ENCODE peak calls at places on chromosome 1, in ten cellular contexts. U, J, Q, N, Z, R, I, G, F and X are unnamed samples.

GRCh38 chr1:184747089-184747955 is 7.3 kb downstream of the EDEM3 start:
- DNase-seq in F (no peak), U (no peak), I (no peak), G (no peak), Z (no peak), R (no peak), N (no peak), Q (no peak), J (peak), X (no peak)

GRCh38 chr1:112549590-112549989 is 40.8 kb downstream of the WNT2B start:
- DNase-seq in N (no peak), Z (no peak), U (no peak), F (no peak), J (no peak), I (no peak), G (no peak), Q (no peak), R (no peak), X (no peak)

GRCh38 chr1:115833806-115834205 is 7.1 kb downstream of the NHLH2 start:
- DNase-seq in Z (no peak), N (no peak), Q (no peak), I (no peak), R (no peak), F (no peak), U (no peak), G (no peak), J (no peak), X (no peak)

GRCh38 chr1:29949676-29950075 is 713.4 kb downstream of the PTPRU start:
- DNase-seq in I (no peak), N (no peak), R (no peak), F (no peak), G (no peak), J (no peak), U (no peak), Q (no peak), Z (no peak), X (no peak)

GRCh38 chr1:9250586-9251381 is 16.2 kb downstream of the H6PD start:
- DNase-seq in Q (peak), U (no peak), J (no peak), F (no peak), R (no peak), Z (peak), N (no peak), I (no peak), G (no peak), X (no peak)

GRCh38 chr1:15062479-15063099 is 91.0 kb upstream of the TMEM51 start:
- DNase-seq in J (peak), I (no peak), U (no peak), G (no peak), Z (no peak), N (no peak), R (no peak), Q (no peak), F (no peak), X (peak)

GRCh38 chr1:78491311-78492071 is 717 bp downstream of the PTGFR start:
- DNase-seq in F (no peak), Q (peak), J (no peak), R (no peak), N (peak), U (no peak), I (no peak), G (no peak), Z (peak), X (no peak)

GRCh38 chr1:19872190-19872589 is 10.0 kb upstream of the OTUD3 start:
- DNase-seq in N (no peak), U (no peak), R (peak), F (no peak), Q (peak), Z (no peak), I (no peak), J (no peak), G (peak), X (no peak)

GRCh38 chr1:20143318-20143717 is 4.2 kb downstream of the PLA2G2F start:
- DNase-seq in I (no peak), F (no peak), J (no peak), U (no peak), G (no peak), R (no peak), N (peak), Z (no peak), Q (no peak), X (no peak)

GRCh38 chr1:235416662-235417049 is 49.4 kb downstream of the TBCE start:
- DNase-seq in N (no peak), J (no peak), R (no peak), I (no peak), U (no peak), G (no peak), Z (peak), Q (no peak), F (no peak), X (no peak)

GRCh38 chr1:119204169-119204568 is 63.7 kb upstream of the WARS2 start:
- DNase-seq in J (no peak), R (no peak), G (no peak), Z (no peak), F (no peak), U (no peak), Q (no peak), I (no peak), N (no peak), X (no peak)

GRCh38 chr1:110214454-110215404 is 4.6 kb downstream of the KCNC4 start:
- DNase-seq in U (no peak), I (no peak), F (no peak), G (no peak), Z (peak), R (peak), Q (peak), J (no peak), N (no peak), X (no peak)

GRCh38 chr1:50123071-50123470 is 14.4 kb downstream of the ELAVL4 start:
- DNase-seq in Q (no peak), G (no peak), U (no peak), R (no peak), Z (no peak), F (no peak), N (no peak), I (no peak), J (no peak), X (no peak)

GRCh38 chr1:245225267-245225666 is 70.5 kb downstream of the KIF26B start:
- DNase-seq in Q (no peak), Z (peak), I (no peak), J (no peak), F (no peak), U (no peak), N (no peak), R (no peak), G (no peak), X (no peak)

GRCh38 chr1:235758931-235759330 is 107.8 kb downstream of the LYST start:
- DNase-seq in N (no peak), F (no peak), Q (peak), G (no peak), Z (no peak), J (no peak), U (no peak), R (no peak), I (no peak), X (no peak)

GRCh38 chr1:175150596-175151319 is 41.8 kb downstream of the KIAA0040 start:
- DNase-seq in F (no peak), U (no peak), Q (peak), G (no peak), J (no peak), N (no peak), R (no peak), I (no peak), Z (no peak), X (no peak)

GRCh38 chr1:84732520-84732919 is 42.3 kb upstream of the SSX2IP start:
- DNase-seq in R (no peak), N (no peak), I (no peak), U (no peak), Q (no peak), G (no peak), J (no peak), F (no peak), Z (no peak), X (no peak)

GRCh38 chr1:171438441-171438840 is 46.9 kb upstream of the PRRC2C start:
- DNase-seq in Z (peak), U (no peak), N (peak), J (no peak), F (no peak), G (no peak), I (peak), R (no peak), Q (peak), X (no peak)

GRCh38 chr1:9822490-9822889 is 1.3 kb downstream of the CLSTN1 start:
- DNase-seq in R (no peak), F (no peak), U (no peak), Q (no peak), G (no peak), N (no peak), Z (peak), J (no peak), I (no peak), X (no peak)

GRCh38 chr1:153538315-153538821 is 2.4 kb downstream of the S100A5 start:
- DNase-seq in G (no peak), I (no peak), Z (peak), J (no peak), R (no peak), Q (peak), F (no peak), U (no peak), N (no peak), X (peak)

GRCh38 chr1:153537376-153537730 is 1.6 kb upstream of the S100A6 start:
- DNase-seq in Q (no peak), Z (no peak), I (no peak), F (no peak), N (peak), U (no peak), J (no peak), R (no peak), G (no peak), X (no peak)

GRCh38 chr1:153534933-153535663 is 693 bp downstream of the S100A6 start:
- DNase-seq in N (peak), J (peak), R (peak), F (no peak), I (no peak), Z (no peak), G (peak), Q (peak), U (no peak), X (peak)

GRCh38 chr1:153535664-153536585 is at the start of gene S100A6:
- DNase-seq in F (no peak), G (peak), N (peak), U (no peak), I (peak), Z (peak), Q (peak), R (peak), J (peak), X (peak)

DNA sequence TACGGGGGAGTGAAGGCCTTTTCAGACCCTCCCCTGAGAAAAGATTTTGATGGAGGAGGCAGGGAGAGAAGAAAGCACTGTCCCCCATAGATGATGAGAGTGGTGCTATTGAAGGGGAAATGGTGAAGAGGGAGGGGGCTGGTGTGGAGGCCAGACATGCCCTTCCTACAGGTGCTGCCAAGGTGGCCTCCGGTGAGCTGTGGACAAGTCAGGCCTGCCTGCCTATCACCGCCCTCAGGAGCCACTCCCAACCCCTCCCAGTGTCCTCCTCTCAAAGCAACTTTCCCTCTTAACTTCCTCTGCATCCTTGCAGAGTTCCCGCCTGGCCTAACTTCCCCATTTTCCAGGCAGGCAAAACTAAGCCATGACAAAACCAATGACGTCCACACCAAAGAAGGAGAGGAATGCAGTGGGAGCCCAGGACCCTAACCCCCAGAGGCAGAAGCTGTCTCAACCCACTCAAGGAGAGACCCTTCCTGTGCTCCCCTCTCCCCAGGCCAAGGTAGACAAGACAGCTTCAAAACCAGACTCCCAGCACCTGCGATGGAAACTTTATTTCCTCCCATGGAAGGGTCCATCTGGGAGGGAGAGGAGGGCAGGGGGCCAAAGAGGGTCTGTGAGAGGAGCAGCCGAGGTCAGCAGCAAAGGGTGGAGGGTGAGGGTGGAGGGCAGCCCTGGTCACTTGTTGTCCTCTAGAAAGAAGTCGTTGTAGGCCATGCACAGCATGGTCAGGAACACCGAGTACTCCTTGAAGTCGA is 1.0 kb upstream of the S100A6 start:
- DNase-seq in I (no peak), N (peak), F (no peak), Z (no peak), U (no peak), G (no peak), Q (no peak), R (no peak), J (no peak), X (peak)
- TF ChIP-seq POLR2A in I (no peak), N (no peak), F (no peak), Z (no peak), U (no peak), G (no peak), Q (no peak), R (no peak), J (no peak), X (no peak)

DNA sequence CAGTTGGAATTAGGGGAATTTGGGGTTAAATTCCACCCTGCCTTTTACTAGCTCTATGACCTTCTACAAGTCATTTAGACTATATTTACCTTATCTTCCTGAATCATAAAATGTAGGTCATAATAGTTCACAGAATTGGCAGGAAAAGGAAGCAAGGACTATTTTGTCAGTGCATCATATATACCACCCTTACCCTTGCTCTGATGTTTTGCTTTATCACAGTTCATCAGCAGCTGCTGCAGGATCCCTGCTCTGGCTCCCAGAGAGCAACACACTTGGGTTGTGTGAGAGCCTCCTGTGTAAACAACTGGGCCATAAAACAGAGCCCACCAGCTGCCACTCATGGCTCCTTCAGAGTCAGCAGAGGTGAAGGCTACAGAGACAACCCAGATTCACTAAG is 631.6 kb upstream of the CAMK1G start:
- DNase-seq in Q (no peak), R (no peak), Z (no peak), G (no peak), I (no peak), U (no peak), N (no peak), J (no peak), F (no peak), X (no peak)
- TF ChIP-seq POLR2A in Q (no peak), R (no peak), Z (no peak), G (no peak), I (no peak), U (no peak), N (no peak), J (no peak), F (no peak), X (no peak)

GRCh38 chr1:183023601-183024351 is 556 bp downstream of the LAMC1 start:
- DNase-seq in F (peak), R (peak), N (peak), Z (peak), U (peak), J (peak), I (peak), G (peak), Q (peak), X (peak)
- TF ChIP-seq POLR2A in F (no peak), R (peak), N (no peak), Z (no peak), U (no peak), J (no peak), I (no peak), G (no peak), Q (peak), X (no peak)

GRCh38 chr1:156492013-156492590 is 8.5 kb downstream of the MEF2D start:
- DNase-seq in Q (no peak), G (no peak), R (no peak), Z (no peak), F (no peak), I (no peak), J (no peak), N (no peak), U (no peak), X (no peak)

GRCh38 chr1:156489166-156489934 is 11.2 kb downstream of the MEF2D start:
- DNase-seq in Z (peak), R (no peak), Q (peak), U (no peak), F (no peak), I (no peak), G (no peak), N (peak), J (peak), X (peak)

GRCh38 chr1:156489935-156490293 is 10.7 kb downstream of the MEF2D start:
- DNase-seq in I (no peak), J (no peak), N (no peak), Q (no peak), Z (no peak), U (no peak), R (no peak), G (no peak), F (no peak), X (no peak)

GRCh38 chr1:156491151-156491949 is 9.2 kb downstream of the MEF2D start:
- DNase-seq in N (no peak), F (no peak), Z (no peak), I (no peak), Q (no peak), R (no peak), U (no peak), G (no peak), J (peak), X (no peak)

DNA sequence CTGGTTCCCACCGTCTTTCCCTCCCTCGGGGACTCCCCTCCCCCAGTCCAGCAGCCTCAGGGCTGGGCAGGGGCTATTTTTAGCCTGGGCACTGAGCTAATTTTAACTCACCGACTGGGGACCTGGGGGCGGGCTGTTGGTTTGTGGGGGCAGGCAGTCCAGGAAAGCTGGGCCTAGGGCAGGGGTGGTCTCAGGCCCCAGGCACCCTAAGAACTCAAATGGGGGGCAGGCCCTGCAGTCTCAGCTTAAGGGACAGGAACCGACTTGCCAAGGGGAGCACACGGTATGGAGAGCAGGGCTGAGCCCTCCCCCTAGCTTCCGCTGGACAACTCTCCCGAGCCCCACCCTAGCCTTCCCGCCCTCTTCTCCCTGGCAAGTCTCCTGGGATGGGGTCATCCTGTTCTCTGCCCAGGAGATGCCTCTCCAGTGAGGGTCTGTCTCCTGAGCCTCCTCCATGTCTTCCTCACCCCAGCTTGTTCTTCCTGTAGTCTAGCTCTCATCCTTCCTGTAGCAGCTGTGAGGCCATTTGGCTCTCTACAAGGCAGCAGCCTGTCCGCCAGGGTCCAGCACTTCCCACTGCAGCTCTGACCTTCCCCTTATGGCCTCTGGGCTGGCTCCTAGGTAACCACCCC is 10.1 kb downstream of the MEF2D start:
- DNase-seq in Z (no peak), J (peak), Q (no peak), U (no peak), N (no peak), I (no peak), F (no peak), G (no peak), R (no peak), X (no peak)
- TF ChIP-seq POLR2A in Z (peak), J (no peak), Q (no peak), U (no peak), N (no peak), I (no peak), F (no peak), G (no peak), R (no peak), X (no peak)

GRCh38 chr1:247210386-247211117 is 38.7 kb upstream of the ZNF124 start:
- DNase-seq in I (peak), G (peak), Z (peak), U (peak), Q (peak), J (peak), R (peak), N (peak), F (peak), X (peak)
- TF ChIP-seq POLR2A in I (peak), G (no peak), Z (peak), U (peak), Q (peak), J (peak), R (peak), N (peak), F (peak), X (peak)

GRCh38 chr1:1329304-1330210 is 1.5 kb upstream of the TAS1R3 start:
- DNase-seq in R (no peak), N (no peak), U (no peak), Z (no peak), F (no peak), J (no peak), I (no peak), Q (no peak), G (no peak), X (no peak)
- TF ChIP-seq POLR2A in R (no peak), N (no peak), U (no peak), Z (no peak), F (peak), J (no peak), I (peak), Q (no peak), G (no peak), X (peak)

GRCh38 chr1:6579374-6580118 is at the start of gene ZBTB48:
- DNase-seq in F (peak), J (peak), Q (peak), R (peak), U (peak), N (peak), G (peak), Z (peak), I (peak), X (peak)
- TF ChIP-seq POLR2A in F (peak), J (peak), Q (peak), R (peak), U (peak), N (peak), G (peak), Z (peak), I (peak), X (peak)

GRCh38 chr1:156893048-156893953 is at the start of gene PEAR1:
- DNase-seq in R (no peak), I (no peak), Q (no peak), U (no peak), J (no peak), Z (peak), F (no peak), G (no peak), N (peak), X (peak)
- TF ChIP-seq POLR2A in R (no peak), I (no peak), Q (peak), U (no peak), J (no peak), Z (no peak), F (no peak), G (no peak), N (no peak), X (no peak)